ENCODE peak calls at places on chromosomes 7 and 10, in five cellular contexts. R is ovary, F is NT2/D1, I is psoas muscle, H is neuronal stem cell. P is an unnamed sample. For H3K4me1, the result is how much of the 10 kb centered on the place peaks cover.

GRCh38 chr7:10974717-10975032 is 1.0 kb downstream of the PHF14 start:
- DNase-seq in I (no peak), F (no peak), R (no peak), H (no peak), P (no peak)

GRCh38 chr7:155278921-155279320 is 18.8 kb upstream of the INSIG1 start:
- DNase-seq in F (no peak), H (no peak), R (no peak), I (no peak), P (peak)

GRCh38 chr7:41788556-41788955 is 85.7 kb upstream of the INHBA start:
- DNase-seq in H (no peak), R (no peak), I (no peak), F (no peak), P (no peak)

GRCh38 chr7:158416283-158416933 is 171.2 kb downstream of the PTPRN2 start:
- DNase-seq in I (no peak), R (no peak), F (no peak), H (no peak), P (peak)

GRCh38 chr7:80002865-80003264 is 131.8 kb upstream of the GNAI1 start:
- DNase-seq in I (no peak), R (no peak), H (no peak), F (no peak), P (no peak)

GRCh38 chr10:122484276-122485060 is 23.1 kb downstream of the HTRA1 start:
- DNase-seq in F (no peak), R (peak), H (no peak), I (no peak), P (no peak)

GRCh38 chr7:141704741-141705140 is 2.8 kb upstream of the DENND11 start:
- DNase-seq in R (no peak), F (no peak), I (no peak), H (no peak), P (no peak)

GRCh38 chr10:53209941-53210611 is 437.5 kb upstream of the MBL2 start:
- DNase-seq in I (no peak), F (peak), H (no peak), R (no peak), P (no peak)

GRCh38 chr10:86252573-86252972 is 114.0 kb downstream of the GRID1 start:
- DNase-seq in I (no peak), F (no peak), H (no peak), R (no peak), P (no peak)

GRCh38 chr7:143002856-143003255 is 24.1 kb downstream of the OR9A2 start:
- DNase-seq in H (no peak), I (no peak), F (no peak), R (no peak), P (peak)

GRCh38 chr10:42980553-42981357 is 96.1 kb upstream of the RET start:
- DNase-seq in H (no peak), I (no peak), R (no peak), F (no peak), P (no peak)

GRCh38 chr7:92504563-92504962 is 23.8 kb downstream of the PEX1 start:
- DNase-seq in I (no peak), R (no peak), H (no peak), F (no peak), P (no peak)

GRCh38 chr7:154997840-154998370 is 5.0 kb downstream of the PAXIP1 start:
- DNase-seq in F (no peak), R (no peak), H (no peak), I (no peak), P (no peak)

GRCh38 chr7:117665393-117665792 is 185.6 kb downstream of the CFTR start:
- DNase-seq in I (no peak), H (no peak), R (no peak), F (no peak), P (no peak)

GRCh38 chr10:71998119-71998839 is 34.1 kb downstream of the CHST3 start:
- DNase-seq in H (no peak), F (no peak), R (peak), I (no peak), P (no peak)

GRCh38 chr7:117083648-117084047 is 130.3 kb downstream of the ST7 start:
- DNase-seq in R (no peak), I (no peak), F (no peak), H (no peak), P (no peak)

GRCh38 chr10:114713525-114713924 is 55.5 kb upstream of the ABLIM1 start:
- DNase-seq in F (no peak), R (no peak), H (no peak), I (no peak), P (no peak)

GRCh38 chr7:103114576-103115008 is 34.3 kb downstream of the NAPEPLD start:
- DNase-seq in F (no peak), H (no peak), I (no peak), R (no peak), P (no peak)

GRCh38 chr10:16699435-16699834 is 117.8 kb downstream of the RSU1 start:
- DNase-seq in F (no peak), H (no peak), I (no peak), R (no peak), P (peak)

GRCh38 chr7:100173806-100174495 is 3.2 kb downstream of the GPC2 start:
- DNase-seq in R (no peak), H (no peak), F (no peak), I (no peak), P (no peak)

GRCh38 chr7:155372782-155373358 is 75.2 kb downstream of the INSIG1 start:
- DNase-seq in F (no peak), H (no peak), I (no peak), R (no peak), P (no peak)

GRCh38 chr10:11874568-11875182 is 51.5 kb downstream of the PROSER2 start:
- DNase-seq in R (peak), I (no peak), H (peak), F (peak), P (peak)

GRCh38 chr7:21300692-21301091 is 127.2 kb upstream of the SP4 start:
- DNase-seq in F (no peak), H (no peak), R (no peak), I (no peak), P (no peak)

GRCh38 chr7:359776-360361 is 69.9 kb downstream of the FOXL3 start:
- DNase-seq in H (no peak), I (no peak), F (no peak), R (no peak), P (peak)

GRCh38 chr10:116113721-116114501 is 159.1 kb downstream of the GFRA1 start:
- DNase-seq in R (no peak), I (no peak), F (no peak), H (no peak), P (no peak)

DNA sequence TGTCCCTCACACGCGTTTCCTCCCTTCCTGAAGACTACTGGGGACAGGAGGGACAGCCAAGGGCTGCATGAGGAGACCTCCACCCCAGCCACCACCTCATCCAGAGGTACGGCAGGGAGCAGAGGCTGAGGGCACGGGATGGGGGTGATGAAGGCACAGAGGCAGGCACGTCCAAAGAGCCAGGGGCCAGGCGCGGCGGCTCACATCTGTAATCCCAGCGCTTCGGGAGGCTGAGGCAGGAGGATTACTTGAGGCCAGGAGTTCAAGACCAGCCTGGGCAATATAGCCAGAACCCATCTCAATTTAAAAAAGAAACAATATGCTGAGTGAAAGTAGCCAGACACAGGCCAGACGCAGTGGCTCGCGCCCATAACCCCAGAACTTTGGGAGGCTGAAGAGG is 3.3 kb downstream of the MICALL2 start:
- DNase-seq in R (no peak), H (no peak), I (no peak), F (no peak), P (no peak)
- H3K4me1 ChIP-seq in R (under half), H (half or more), I (under half), F (half or more), P (half or more)

DNA sequence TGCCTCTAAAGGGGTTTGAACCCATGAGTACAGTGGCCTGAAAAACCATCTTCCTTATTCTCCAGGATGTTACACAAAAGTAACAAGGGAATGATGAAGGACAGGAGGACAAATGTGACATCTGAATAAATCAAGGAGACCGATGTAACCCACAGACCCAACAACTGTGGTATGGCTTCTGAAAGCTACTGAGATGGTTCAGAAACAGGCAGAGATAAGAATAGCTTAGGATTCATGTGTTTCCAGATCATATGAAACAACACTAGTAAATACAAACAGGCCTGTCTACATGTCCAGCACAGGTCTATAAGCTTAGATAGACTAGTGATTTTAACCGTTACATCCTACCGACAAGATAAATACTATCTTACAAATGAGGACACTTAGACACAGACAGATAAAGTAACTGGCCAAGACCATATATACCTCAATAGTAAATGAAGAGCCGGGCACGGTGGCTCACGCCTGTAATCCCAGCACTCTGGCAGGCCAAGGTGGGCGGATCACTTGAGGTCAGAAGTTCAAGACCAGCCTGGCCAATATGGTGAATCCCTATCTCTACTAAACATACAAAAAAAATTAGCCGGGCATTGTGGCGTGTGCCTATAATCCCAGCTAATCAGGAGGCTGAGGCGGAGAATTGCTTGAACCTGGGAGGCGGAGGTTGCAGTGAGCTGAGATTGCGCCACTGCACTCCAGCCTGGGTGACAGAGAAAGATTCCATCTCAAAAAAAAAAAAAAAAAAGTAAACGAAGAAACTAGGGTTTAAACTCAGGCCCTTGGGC is 88.7 kb downstream of the SORBS1 start:
- DNase-seq in I (no peak), F (no peak), H (no peak), R (no peak), P (no peak)
- H3K4me1 ChIP-seq in I (half or more), F (under half), H (under half), R (under half), P (half or more)

GRCh38 chr10:113052076-113052830 is 102.2 kb downstream of the TCF7L2 start:
- DNase-seq in F (no peak), H (no peak), I (no peak), R (no peak), P (no peak)

GRCh38 chr10:113053091-113053490 is 103.0 kb downstream of the TCF7L2 start:
- DNase-seq in H (no peak), F (no peak), I (peak), R (no peak), P (no peak)

GRCh38 chr10:113056030-113056429 is 106.0 kb downstream of the TCF7L2 start:
- DNase-seq in F (no peak), I (no peak), H (no peak), R (no peak), P (no peak)

GRCh38 chr10:113055458-113055857 is 105.4 kb downstream of the TCF7L2 start:
- DNase-seq in I (no peak), R (no peak), F (no peak), H (no peak), P (no peak)

GRCh38 chr10:113053881-113054280 is 103.8 kb downstream of the TCF7L2 start:
- DNase-seq in R (no peak), F (peak), I (no peak), H (no peak), P (no peak)
- H3K4me1 ChIP-seq in R (half or more), F (under half), I (under half), H (under half), P (under half)

GRCh38 chr10:110821508-110821907 is 50.2 kb upstream of the PDCD4 start:
- DNase-seq in R (no peak), H (no peak), I (peak), F (no peak), P (no peak)

GRCh38 chr10:110824152-110824441 is 47.6 kb upstream of the PDCD4 start:
- DNase-seq in I (no peak), F (no peak), H (no peak), R (no peak), P (no peak)

GRCh38 chr10:110820321-110820814 is 51.4 kb upstream of the PDCD4 start:
- DNase-seq in F (no peak), R (peak), H (no peak), I (peak), P (no peak)

GRCh38 chr10:110822708-110823291 is 48.9 kb upstream of the PDCD4 start:
- DNase-seq in F (peak), H (peak), R (no peak), I (no peak), P (no peak)

GRCh38 chr10:110822065-110822707 is 49.5 kb upstream of the PDCD4 start:
- DNase-seq in I (no peak), R (no peak), H (no peak), F (no peak), P (no peak)
- H3K4me1 ChIP-seq in I (half or more), R (under half), H (under half), F (under half), P (under half)

GRCh38 chr10:84336406-84336805 is 8.0 kb downstream of the CCSER2 start:
- DNase-seq in I (no peak), H (no peak), F (no peak), R (no peak), P (no peak)

GRCh38 chr10:84334806-84335205 is 6.4 kb downstream of the CCSER2 start:
- DNase-seq in R (no peak), I (no peak), F (no peak), H (no peak), P (no peak)

GRCh38 chr10:84335516-84335915 is 7.1 kb downstream of the CCSER2 start:
- DNase-seq in R (no peak), I (no peak), F (no peak), H (no peak), P (no peak)

GRCh38 chr10:84331091-84331490 is 2.7 kb downstream of the CCSER2 start:
- DNase-seq in R (no peak), F (no peak), H (no peak), I (no peak), P (no peak)

GRCh38 chr10:84333864-84334451 is 5.6 kb downstream of the CCSER2 start:
- DNase-seq in F (no peak), I (no peak), H (no peak), R (no peak), P (no peak)
- H3K4me1 ChIP-seq in F (under half), I (half or more), H (under half), R (under half), P (under half)

GRCh38 chr7:47446871-47447466 is 134.9 kb downstream of the TNS3 start:
- DNase-seq in F (no peak), R (no peak), I (peak), H (no peak), P (no peak)

GRCh38 chr7:47449810-47450586 is 131.9 kb downstream of the TNS3 start:
- DNase-seq in H (no peak), R (no peak), I (no peak), F (no peak), P (no peak)

GRCh38 chr7:47448971-47449370 is 132.9 kb downstream of the TNS3 start:
- DNase-seq in R (no peak), F (no peak), H (no peak), I (no peak), P (no peak)

GRCh38 chr7:47444376-47445098 is 137.4 kb downstream of the TNS3 start:
- DNase-seq in R (no peak), I (no peak), F (no peak), H (no peak), P (no peak)

GRCh38 chr7:47447621-47448349 is 134.1 kb downstream of the TNS3 start:
- DNase-seq in I (no peak), F (no peak), H (no peak), R (no peak), P (no peak)
- H3K4me1 ChIP-seq in I (half or more), F (under half), H (under half), R (under half), P (under half)

GRCh38 chr7:126778101-126778500 is 474.6 kb downstream of the GRM8 start:
- DNase-seq in H (no peak), F (peak), R (no peak), I (no peak), P (no peak)

GRCh38 chr7:126780993-126781392 is 471.7 kb downstream of the GRM8 start:
- DNase-seq in F (no peak), R (no peak), H (no peak), I (no peak), P (no peak)

GRCh38 chr7:126774077-126774476 is 478.7 kb downstream of the GRM8 start:
- DNase-seq in R (no peak), H (no peak), I (no peak), F (no peak), P (no peak)

GRCh38 chr7:126776506-126776905 is 476.2 kb downstream of the GRM8 start:
- DNase-seq in R (no peak), H (no peak), F (no peak), I (no peak), P (no peak)
- H3K4me1 ChIP-seq in R (under half), H (under half), F (under half), I (under half), P (under half)